ENCODE peak calls at places on chromosome 5, in five cellular contexts. H is HCT116, Q is A549, Z is K562, R is GM12878. U is an unnamed sample. For H3K4me1, the result is how much of the 10 kb centered on the place peaks cover.

GRCh38 chr5:36237756-36238155 is 4.0 kb downstream of the NADK2 start:
- DNase-seq in H (no peak), Q (no peak), Z (peak), R (no peak), U (no peak)

GRCh38 chr5:1638658-1639400 is 115.1 kb upstream of the LPCAT1 start:
- DNase-seq in H (no peak), Q (no peak), Z (no peak), R (no peak), U (no peak)

GRCh38 chr5:150022163-150022540 is 21.6 kb downstream of the HMGXB3 start:
- DNase-seq in H (peak), Q (no peak), Z (no peak), R (no peak), U (peak)

GRCh38 chr5:11878846-11879245 is 25.4 kb downstream of the CTNND2 start:
- DNase-seq in H (no peak), Q (no peak), Z (no peak), R (no peak), U (no peak)

GRCh38 chr5:35026941-35027340 is 20.8 kb downstream of the AGXT2 start:
- DNase-seq in H (no peak), Q (no peak), Z (no peak), R (no peak), U (no peak)

GRCh38 chr5:57841671-57842375 is 359.2 kb upstream of the ACTBL2 start:
- DNase-seq in H (peak), Q (peak), Z (no peak), R (no peak), U (no peak)

GRCh38 chr5:180160822-180161221 is 48.2 kb downstream of the RASGEF1C start:
- DNase-seq in H (no peak), Q (no peak), Z (no peak), R (no peak), U (no peak)

GRCh38 chr5:5633579-5633978 is 211.1 kb downstream of the ICE1 start:
- DNase-seq in H (no peak), Q (no peak), Z (no peak), R (no peak), U (no peak)

GRCh38 chr5:10671041-10672008 is 89.7 kb downstream of the DAP start:
- DNase-seq in H (no peak), Q (no peak), Z (no peak), R (no peak), U (no peak)

GRCh38 chr5:135993894-135994514 is 34.8 kb upstream of the TGFBI start:
- DNase-seq in H (no peak), Q (no peak), Z (no peak), R (no peak), U (no peak)

GRCh38 chr5:59126665-59127354 is 543.9 kb downstream of the RAB3C start:
- DNase-seq in H (no peak), Q (no peak), Z (no peak), R (no peak), U (no peak)

GRCh38 chr5:166031926-166032325 is 2259.5 kb upstream of the WWC1 start:
- DNase-seq in H (no peak), Q (no peak), Z (no peak), R (no peak), U (no peak)

GRCh38 chr5:100683881-100684280 is 148.7 kb downstream of the FAM174A start:
- DNase-seq in H (no peak), Q (no peak), Z (no peak), R (no peak), U (no peak)

GRCh38 chr5:20601678-20602100 is 613.7 kb upstream of the CDH18 start:
- DNase-seq in H (no peak), Q (no peak), Z (no peak), R (no peak), U (no peak)

GRCh38 chr5:572398-573019 is 39.6 kb upstream of the CEP72 start:
- DNase-seq in H (no peak), Q (no peak), Z (no peak), R (no peak), U (no peak)

GRCh38 chr5:52989025-52989780 is at the start of gene ITGA2:
- DNase-seq in H (peak), Q (peak), Z (peak), R (no peak), U (no peak)

GRCh38 chr5:65186646-65187227 is 295.0 kb downstream of the ADAMTS6 start:
- DNase-seq in H (no peak), Q (no peak), Z (no peak), R (no peak), U (no peak)

GRCh38 chr5:97167435-97167834 is 15.6 kb downstream of the RIOK2 start:
- DNase-seq in H (no peak), Q (no peak), Z (no peak), R (peak), U (no peak)

GRCh38 chr5:173281910-173282309 is 46.3 kb downstream of the STC2 start:
- DNase-seq in H (no peak), Q (peak), Z (peak), R (no peak), U (no peak)

GRCh38 chr5:98787131-98787719 is 13.8 kb downstream of the RGMB start:
- DNase-seq in H (no peak), Q (no peak), Z (no peak), R (no peak), U (no peak)

GRCh38 chr5:1136814-1137213 is 25.0 kb upstream of the SLC12A7 start:
- DNase-seq in H (no peak), Q (no peak), Z (no peak), R (no peak), U (no peak)

GRCh38 chr5:167964529-167964928 is 326.9 kb upstream of the WWC1 start:
- DNase-seq in H (no peak), Q (peak), Z (no peak), R (no peak), U (no peak)

GRCh38 chr5:167442922-167443321 is 848.5 kb upstream of the WWC1 start:
- DNase-seq in H (no peak), Q (no peak), Z (no peak), R (no peak), U (no peak)

GRCh38 chr5:73299665-73300435 is 126.9 kb downstream of the TMEM174 start:
- DNase-seq in H (no peak), Q (no peak), Z (no peak), R (no peak), U (no peak)

GRCh38 chr5:129905467-129906176 is 1.4 kb downstream of the CHSY3 start:
- DNase-seq in H (no peak), Q (no peak), Z (no peak), R (no peak), U (no peak)

GRCh38 chr5:59275537-59276276 is 617.8 kb downstream of the PDE4D start:
- DNase-seq in H (no peak), Q (no peak), Z (no peak), R (no peak), U (no peak)

GRCh38 chr5:60487466-60487865 is 212.5 kb downstream of the DEPDC1B start:
- DNase-seq in H (no peak), Q (no peak), Z (no peak), R (no peak), U (no peak)

GRCh38 chr5:176646049-176646706 is 1.1 kb upstream of the TSPAN17 start:
- DNase-seq in H (no peak), Q (no peak), Z (peak), R (no peak), U (no peak)

GRCh38 chr5:39400711-39401385 is 23.9 kb downstream of the DAB2 start:
- DNase-seq in H (no peak), Q (no peak), Z (no peak), R (no peak), U (no peak)

GRCh38 chr5:171483453-171484177 is 64.2 kb downstream of the FGF18 start:
- DNase-seq in H (no peak), Q (no peak), Z (no peak), R (no peak), U (no peak)

GRCh38 chr5:72746736-72747135 is 69.7 kb upstream of the TNPO1 start:
- DNase-seq in H (no peak), Q (no peak), Z (no peak), R (no peak), U (no peak)

GRCh38 chr5:132436936-132437335 is 53.6 kb downstream of the IRF1 start:
- DNase-seq in H (no peak), Q (no peak), Z (no peak), R (no peak), U (no peak)

GRCh38 chr5:9302228-9302627 is 243.6 kb downstream of the SEMA5A start:
- DNase-seq in H (no peak), Q (no peak), Z (no peak), R (no peak), U (no peak)

GRCh38 chr5:99034336-99034735 is 105.5 kb upstream of the CHD1 start:
- DNase-seq in H (no peak), Q (no peak), Z (peak), R (no peak), U (no peak)

DNA sequence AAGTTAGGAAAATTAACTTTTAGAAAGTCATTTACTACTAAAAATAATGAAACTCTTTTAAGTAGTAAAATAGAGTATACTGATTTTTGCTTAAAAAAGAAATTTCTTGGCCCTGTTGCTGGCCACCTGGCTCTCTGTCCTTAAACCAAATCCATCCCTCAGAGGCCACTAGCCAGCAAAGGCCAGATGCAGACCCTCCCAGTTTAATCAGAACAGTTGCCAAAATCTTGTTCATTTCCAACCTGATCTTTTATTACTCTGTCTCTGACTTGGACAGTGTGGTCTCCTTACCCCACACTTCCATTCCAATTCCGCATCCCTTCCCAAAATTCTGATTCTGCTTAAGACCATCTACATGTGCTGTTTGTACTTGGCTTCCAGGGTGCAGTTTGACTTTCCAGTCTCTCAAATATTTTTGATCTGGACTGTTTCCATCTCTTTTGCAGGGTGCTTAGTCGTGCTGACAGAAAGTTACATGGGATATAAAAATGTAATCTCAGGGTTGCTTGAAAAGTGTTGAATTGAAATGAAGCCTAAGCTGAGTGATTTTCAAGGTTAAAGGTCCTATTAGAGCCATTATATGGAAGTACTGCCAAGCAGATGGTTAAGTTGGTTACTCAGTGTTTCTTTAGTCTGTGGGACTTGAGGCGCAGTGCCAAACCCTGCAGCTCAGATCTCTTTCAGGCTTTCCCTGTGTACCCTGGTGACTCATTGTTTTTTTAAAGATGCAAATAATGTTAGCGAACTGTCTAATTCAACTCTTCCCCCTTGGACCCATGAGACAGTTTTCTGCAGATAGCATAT is 18.4 kb upstream of the DCP2 start:
- DNase-seq in H (peak), Q (peak), Z (peak), R (peak), U (peak)
- H3K4me1 ChIP-seq in H (under half), Q (half or more), Z (under half), R (under half), U (half or more)

GRCh38 chr5:56516936-56517521 is 283.9 kb upstream of the ANKRD55 start:
- DNase-seq in H (no peak), Q (no peak), Z (peak), R (no peak), U (no peak)
- TF ChIP-seq REST in H (no peak), Q (no peak), Z (no peak), R (no peak), U (no peak)

DNA sequence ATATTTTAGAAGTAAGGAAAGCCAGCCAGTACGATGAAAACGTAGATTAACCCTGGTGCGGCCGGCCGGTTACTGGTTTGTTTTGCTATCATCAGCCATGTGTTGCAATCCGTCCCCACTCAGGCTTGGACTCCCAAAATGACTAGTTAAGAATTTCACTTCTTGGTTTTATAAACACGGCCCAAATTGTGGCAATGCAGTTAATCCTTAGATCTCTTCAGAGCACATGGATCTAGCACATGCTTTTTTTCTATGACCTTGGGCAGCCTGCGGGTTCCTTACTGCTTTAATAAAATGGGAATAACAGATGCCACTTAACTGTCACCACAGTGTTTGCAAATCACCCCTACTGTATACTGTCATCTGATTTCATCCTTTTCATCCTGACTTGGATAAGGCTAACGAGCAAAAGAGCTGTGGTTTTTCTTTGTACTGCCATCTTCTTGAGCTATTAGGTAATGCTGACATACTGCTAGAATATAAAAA is 1.5 kb downstream of the NDFIP1 start:
- DNase-seq in H (no peak), Q (peak), Z (peak), R (peak), U (no peak)
- H3K4me1 ChIP-seq in H (under half), Q (under half), Z (under half), R (under half), U (under half)

GRCh38 chr5:146164382-146164781 is 18.1 kb downstream of the LARS1 start:
- DNase-seq in H (no peak), Q (no peak), Z (no peak), R (no peak), U (no peak)
- TF ChIP-seq REST in H (no peak), Q (no peak), Z (no peak), R (no peak), U (no peak)

GRCh38 chr5:143017992-143018391 is 247.8 kb downstream of the ARHGAP26 start:
- DNase-seq in H (no peak), Q (no peak), Z (no peak), R (no peak), U (no peak)

GRCh38 chr5:143019157-143019556 is 249.0 kb downstream of the ARHGAP26 start:
- DNase-seq in H (no peak), Q (no peak), Z (no peak), R (no peak), U (no peak)

GRCh38 chr5:143016777-143017374 is 246.7 kb downstream of the ARHGAP26 start:
- DNase-seq in H (no peak), Q (no peak), Z (peak), R (no peak), U (no peak)

GRCh38 chr5:143021595-143021994 is 251.4 kb downstream of the ARHGAP26 start:
- DNase-seq in H (no peak), Q (no peak), Z (no peak), R (no peak), U (no peak)

DNA sequence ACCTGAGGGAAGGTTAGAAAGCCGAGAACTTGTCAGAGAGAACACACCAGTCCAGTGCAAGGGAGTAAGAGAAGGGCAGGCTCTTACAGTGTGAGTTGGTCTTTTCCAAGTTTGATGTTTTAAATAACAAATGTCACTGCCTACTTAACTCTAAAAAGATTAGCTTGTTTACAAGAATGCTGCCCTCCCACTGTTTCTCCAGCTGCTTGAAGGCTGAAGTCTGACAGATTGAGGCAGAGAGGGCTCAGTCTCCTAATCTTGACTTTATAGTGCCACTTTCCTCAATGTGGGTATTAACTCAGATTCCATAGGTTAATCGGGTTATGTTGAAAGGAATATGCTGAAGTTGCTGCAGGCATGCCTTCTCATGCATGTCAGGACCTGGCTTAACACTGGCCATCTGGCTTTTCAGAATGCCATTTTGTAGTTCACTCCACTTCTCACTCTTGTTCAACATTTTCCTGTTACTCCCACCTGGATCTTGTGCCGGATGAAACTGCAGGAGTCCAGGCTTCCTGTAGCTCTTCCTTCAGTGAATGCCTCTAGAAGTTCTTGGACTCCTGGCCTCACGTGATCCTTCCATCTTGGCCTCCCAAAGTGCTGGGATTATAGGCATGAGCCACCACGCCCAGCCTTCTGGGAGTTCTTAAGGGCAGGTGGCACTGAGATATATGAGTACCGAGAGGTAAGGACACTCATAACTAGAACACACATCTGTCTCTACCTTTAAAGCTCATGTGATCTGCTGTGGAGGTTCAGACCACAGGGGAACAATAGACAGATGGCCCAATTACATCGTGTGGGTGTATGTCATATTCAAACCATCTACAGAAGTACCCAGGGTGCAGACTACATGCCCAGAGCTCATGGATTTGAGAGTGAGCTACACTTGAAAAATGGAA is 249.7 kb downstream of the ARHGAP26 start:
- DNase-seq in H (no peak), Q (no peak), Z (no peak), R (peak), U (no peak)
- H3K4me1 ChIP-seq in H (under half), Q (under half), Z (under half), R (half or more), U (under half)